ENCODE peak calls at places on chromosomes 2 and 18, in ten cellular contexts. K, L, D, T, C, Y, I, J, V and H are unnamed samples.

GRCh38 chr2:105325389-105325963 is 4.1 kb downstream of the TGFBRAP1 start:
- DNase-seq in K (peak), L (no peak), D (no peak), T (no peak), C (no peak), Y (no peak), I (no peak), J (no peak), V (peak), H (no peak)

GRCh38 chr2:109352898-109353689 is 224.1 kb downstream of the SH3RF3 start:
- DNase-seq in K (no peak), L (no peak), D (no peak), T (no peak), C (no peak), Y (no peak), I (no peak), J (no peak), V (no peak), H (no peak)

GRCh38 chr2:158006961-158007664 is 94.6 kb upstream of the UPP2 start:
- DNase-seq in K (peak), L (no peak), D (no peak), T (no peak), C (no peak), Y (no peak), I (no peak), J (no peak), V (no peak), H (no peak)

GRCh38 chr2:160207804-160208661 is 8.0 kb upstream of the ITGB6 start:
- DNase-seq in K (peak), L (peak), D (peak), T (peak), C (peak), Y (peak), I (peak), J (no peak), V (peak), H (no peak)

GRCh38 chr2:112705576-112705975 is 15.2 kb upstream of the NT5DC4 start:
- DNase-seq in K (no peak), L (no peak), D (no peak), T (no peak), C (no peak), Y (no peak), I (no peak), J (no peak), V (no peak), H (no peak)

GRCh38 chr2:85775406-85776381 is 21.9 kb downstream of the ATOH8 start:
- DNase-seq in K (no peak), L (no peak), D (no peak), T (no peak), C (no peak), Y (no peak), I (no peak), J (no peak), V (no peak), H (no peak)

GRCh38 chr2:40451926-40452605 is at the start of gene SLC8A1:
- DNase-seq in K (peak), L (peak), D (peak), T (no peak), C (no peak), Y (no peak), I (peak), J (no peak), V (peak), H (no peak)

GRCh38 chr18:36509646-36510197 is 212.2 kb downstream of the FHOD3 start:
- DNase-seq in K (no peak), L (no peak), D (no peak), T (no peak), C (no peak), Y (no peak), I (no peak), J (no peak), V (no peak), H (no peak)

GRCh38 chr18:5513947-5514346 is 29.9 kb downstream of the EPB41L3 start:
- DNase-seq in K (no peak), L (no peak), D (no peak), T (no peak), C (no peak), Y (no peak), I (no peak), J (no peak), V (peak), H (no peak)

GRCh38 chr2:86566158-86566827 is 3.0 kb upstream of the CHMP3 start:
- DNase-seq in K (no peak), L (no peak), D (no peak), T (no peak), C (no peak), Y (no peak), I (no peak), J (no peak), V (no peak), H (no peak)

GRCh38 chr2:44247924-44248323 is 27.4 kb upstream of the SLC3A1 start:
- DNase-seq in K (peak), L (no peak), D (no peak), T (no peak), C (no peak), Y (no peak), I (no peak), J (no peak), V (no peak), H (no peak)

GRCh38 chr2:100957971-100958653 is 44.0 kb upstream of the RPL31 start:
- DNase-seq in K (no peak), L (no peak), D (peak), T (peak), C (peak), Y (no peak), I (no peak), J (no peak), V (peak), H (no peak)

GRCh38 chr2:111121028-111121872 is 536 bp downstream of the BCL2L11 start:
- DNase-seq in K (peak), L (no peak), D (peak), T (peak), C (peak), Y (peak), I (peak), J (peak), V (peak), H (peak)

GRCh38 chr2:52594036-52594435 is 1173.6 kb upstream of the CHAC2 start:
- DNase-seq in K (peak), L (no peak), D (no peak), T (no peak), C (no peak), Y (no peak), I (no peak), J (no peak), V (peak), H (no peak)

GRCh38 chr18:64165906-64166305 is 17.0 kb upstream of the LINC00305 start:
- DNase-seq in K (no peak), L (no peak), D (no peak), T (no peak), C (no peak), Y (no peak), I (no peak), J (no peak), V (no peak), H (no peak)

GRCh38 chr2:33467413-33467812 is 9.0 kb upstream of the RASGRP3 start:
- DNase-seq in K (no peak), L (no peak), D (no peak), T (no peak), C (no peak), Y (no peak), I (no peak), J (no peak), V (peak), H (no peak)

GRCh38 chr18:10261315-10262276 is 192.8 kb upstream of the APCDD1 start:
- DNase-seq in K (no peak), L (no peak), D (no peak), T (no peak), C (no peak), Y (no peak), I (no peak), J (no peak), V (no peak), H (no peak)

GRCh38 chr2:147483911-147484310 is 360.9 kb upstream of the ACVR2A start:
- DNase-seq in K (no peak), L (no peak), D (no peak), T (no peak), C (no peak), Y (no peak), I (no peak), J (no peak), V (no peak), H (no peak)

GRCh38 chr18:12376034-12376717 is 851 bp downstream of the AFG3L2 start:
- DNase-seq in K (peak), L (no peak), D (peak), T (no peak), C (peak), Y (peak), I (peak), J (peak), V (no peak), H (no peak)

GRCh38 chr2:204885747-204886146 is 340.5 kb downstream of the PARD3B start:
- DNase-seq in K (peak), L (no peak), D (no peak), T (no peak), C (no peak), Y (no peak), I (no peak), J (no peak), V (no peak), H (no peak)

GRCh38 chr2:96806468-96807126 is 9.5 kb upstream of the CNNM3 start:
- DNase-seq in K (no peak), L (no peak), D (no peak), T (no peak), C (no peak), Y (peak), I (peak), J (peak), V (no peak), H (peak)

GRCh38 chr2:222722327-222722946 is 51.0 kb downstream of the MOGAT1 start:
- DNase-seq in K (no peak), L (no peak), D (no peak), T (no peak), C (no peak), Y (no peak), I (no peak), J (no peak), V (peak), H (no peak)

DNA sequence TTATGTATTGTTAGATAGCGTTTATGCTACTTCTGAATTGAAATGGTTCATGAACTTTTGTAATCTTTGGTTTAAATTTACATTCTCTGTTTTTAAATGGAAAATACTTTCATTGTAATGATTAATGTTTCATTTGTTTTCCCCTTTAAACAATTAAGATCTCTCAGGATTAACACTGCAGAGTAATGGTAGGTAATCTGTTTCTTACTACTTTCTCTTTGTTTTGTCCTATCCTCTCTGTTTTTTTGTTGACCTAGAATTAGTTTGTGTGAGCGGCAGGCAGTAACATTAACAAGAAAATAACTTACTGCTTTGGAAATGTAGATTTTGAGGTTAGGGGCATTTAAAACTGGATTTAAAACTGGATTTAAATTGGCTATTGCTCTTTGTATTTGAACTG is 19.1 kb downstream of the SMAD4 start:
- DNase-seq in K (no peak), L (no peak), D (no peak), T (no peak), C (no peak), Y (no peak), I (no peak), J (no peak), V (no peak), H (no peak)
- H3K4me3 ChIP-seq in K (no peak), L (no peak), D (no peak), T (no peak), C (no peak), Y (no peak), I (no peak), J (no peak), V (no peak), H (no peak)

GRCh38 chr2:210540471-210541257 is 15.7 kb upstream of the CPS1 start:
- DNase-seq in K (no peak), L (no peak), D (no peak), T (no peak), C (no peak), Y (no peak), I (no peak), J (no peak), V (peak), H (no peak)

GRCh38 chr2:210539035-210539434 is 17.4 kb upstream of the CPS1 start:
- DNase-seq in K (no peak), L (no peak), D (no peak), T (no peak), C (no peak), Y (no peak), I (no peak), J (no peak), V (no peak), H (no peak)

GRCh38 chr2:210544191-210544590 is 12.2 kb upstream of the CPS1 start:
- DNase-seq in K (no peak), L (no peak), D (no peak), T (no peak), C (no peak), Y (no peak), I (no peak), J (no peak), V (no peak), H (no peak)

GRCh38 chr2:210539578-210540416 is 16.6 kb upstream of the CPS1 start:
- DNase-seq in K (no peak), L (no peak), D (no peak), T (no peak), C (no peak), Y (no peak), I (no peak), J (no peak), V (no peak), H (no peak)

GRCh38 chr2:210541280-210541902 is 15.0 kb upstream of the CPS1 start:
- DNase-seq in K (no peak), L (no peak), D (peak), T (no peak), C (no peak), Y (no peak), I (no peak), J (no peak), V (peak), H (no peak)
- H3K4me3 ChIP-seq in K (no peak), L (no peak), D (no peak), T (no peak), C (no peak), Y (no peak), I (no peak), J (no peak), V (no peak), H (no peak)

GRCh38 chr2:239118675-239119211 is 270.9 kb downstream of the TWIST2 start:
- DNase-seq in K (no peak), L (no peak), D (no peak), T (no peak), C (no peak), Y (no peak), I (no peak), J (no peak), V (no peak), H (no peak)
- H3K4me3 ChIP-seq in K (no peak), L (no peak), D (no peak), T (no peak), C (no peak), Y (no peak), I (no peak), J (no peak), V (no peak), H (no peak)

DNA sequence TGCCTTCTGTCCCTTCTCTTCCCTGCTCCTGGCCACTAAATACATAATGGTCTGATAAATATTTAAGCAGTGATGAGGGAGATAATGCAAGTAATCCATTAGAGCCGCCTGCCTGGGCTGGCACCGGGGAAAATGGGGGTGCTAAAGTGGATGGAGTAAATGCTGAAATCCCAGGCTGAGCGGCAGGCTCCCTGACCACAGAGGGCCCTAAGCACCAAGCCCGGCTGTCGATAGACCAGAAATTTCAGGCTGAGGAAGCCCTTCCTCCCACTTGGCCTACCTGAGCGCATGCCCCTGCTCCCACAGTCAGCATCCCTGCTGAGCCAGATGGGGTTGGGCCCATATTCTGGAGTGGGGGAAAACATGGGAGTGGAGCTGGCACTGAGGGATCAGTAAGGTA is 197.5 kb upstream of the SKOR2 start:
- DNase-seq in K (no peak), L (no peak), D (no peak), T (no peak), C (no peak), Y (no peak), I (no peak), J (no peak), V (no peak), H (no peak)
- H3K4me3 ChIP-seq in K (no peak), L (no peak), D (no peak), T (no peak), C (no peak), Y (no peak), I (no peak), J (no peak), V (no peak), H (no peak)

DNA sequence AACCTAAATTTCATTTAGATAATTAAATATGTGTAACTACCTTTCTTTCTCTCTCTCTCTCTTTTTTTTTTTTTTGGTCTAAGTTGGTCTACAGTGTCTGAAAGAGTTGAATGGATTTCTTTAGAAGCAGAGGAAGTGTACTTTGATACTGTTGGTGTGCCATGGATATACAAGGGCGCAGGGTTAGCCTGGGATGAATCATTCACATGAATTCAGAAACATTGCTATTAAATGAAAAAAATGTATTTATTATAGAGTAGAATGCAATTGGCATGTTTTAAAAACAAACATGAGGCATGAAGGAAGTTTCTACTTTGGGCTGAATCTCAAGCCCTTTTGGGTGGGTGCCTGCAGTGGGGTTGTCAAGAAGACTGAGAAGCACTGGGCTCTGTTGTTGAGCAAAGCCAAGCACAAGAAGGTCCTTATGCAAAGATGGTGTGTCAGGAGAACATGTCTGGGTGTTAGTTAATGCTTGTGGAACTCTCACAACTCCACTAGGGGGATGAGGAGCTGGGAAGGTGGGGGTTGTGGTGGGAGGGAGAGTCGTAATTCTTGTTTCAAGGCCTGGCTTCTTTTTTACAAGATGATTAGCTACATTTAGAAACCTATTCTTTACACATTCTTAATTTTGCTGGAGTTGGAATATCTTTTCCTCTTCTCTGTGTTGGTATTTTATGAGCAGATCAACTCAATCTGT is 57.9 kb downstream of the LYPD6 start:
- DNase-seq in K (peak), L (no peak), D (no peak), T (no peak), C (no peak), Y (no peak), I (no peak), J (no peak), V (peak), H (no peak)
- H3K4me3 ChIP-seq in K (no peak), L (no peak), D (no peak), T (no peak), C (no peak), Y (no peak), I (no peak), J (no peak), V (no peak), H (no peak)

DNA sequence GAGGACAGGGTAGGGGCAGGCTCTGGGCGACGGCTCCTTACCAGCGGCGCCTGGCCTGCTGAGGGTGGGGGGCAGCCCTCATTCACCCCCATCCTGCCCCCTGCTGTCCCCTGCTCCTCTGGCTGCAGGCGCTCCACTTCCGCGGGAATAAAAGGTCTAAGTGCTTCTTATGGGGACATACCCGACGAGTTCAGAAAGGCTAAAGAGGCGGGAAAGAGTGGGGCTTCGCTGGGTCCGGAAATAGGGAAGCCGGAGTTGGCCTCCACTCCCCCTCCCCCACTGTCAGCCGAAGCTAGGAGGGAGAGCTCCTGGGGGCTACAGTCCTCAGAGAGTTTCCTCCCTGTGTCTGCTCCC is 7.1 kb downstream of the GAD1 start:
- DNase-seq in K (no peak), L (no peak), D (no peak), T (no peak), C (no peak), Y (no peak), I (no peak), J (no peak), V (no peak), H (no peak)
- H3K4me3 ChIP-seq in K (peak), L (no peak), D (no peak), T (peak), C (peak), Y (no peak), I (no peak), J (no peak), V (no peak), H (no peak)

GRCh38 chr18:33826151-33826550 is 248.1 kb downstream of the ASXL3 start:
- DNase-seq in K (no peak), L (no peak), D (no peak), T (no peak), C (no peak), Y (no peak), I (no peak), J (no peak), V (no peak), H (no peak)

GRCh38 chr18:33818145-33818544 is 240.1 kb downstream of the ASXL3 start:
- DNase-seq in K (no peak), L (no peak), D (no peak), T (no peak), C (no peak), Y (no peak), I (no peak), J (no peak), V (no peak), H (no peak)

GRCh38 chr18:33821503-33821902 is 243.5 kb downstream of the ASXL3 start:
- DNase-seq in K (no peak), L (no peak), D (no peak), T (no peak), C (no peak), Y (no peak), I (no peak), J (no peak), V (peak), H (no peak)

GRCh38 chr18:33817096-33817495 is 239.1 kb downstream of the ASXL3 start:
- DNase-seq in K (no peak), L (no peak), D (no peak), T (no peak), C (no peak), Y (no peak), I (no peak), J (no peak), V (no peak), H (no peak)

GRCh38 chr18:33820517-33821368 is 242.7 kb downstream of the ASXL3 start:
- DNase-seq in K (peak), L (no peak), D (no peak), T (no peak), C (no peak), Y (peak), I (peak), J (no peak), V (peak), H (no peak)
- H3K4me3 ChIP-seq in K (peak), L (no peak), D (no peak), T (no peak), C (no peak), Y (peak), I (peak), J (no peak), V (peak), H (no peak)

GRCh38 chr2:217981084-217981730 is 21.6 kb downstream of the TNS1 start:
- DNase-seq in K (no peak), L (no peak), D (no peak), T (peak), C (no peak), Y (no peak), I (peak), J (no peak), V (no peak), H (no peak)

GRCh38 chr2:217986256-217986961 is 16.4 kb downstream of the TNS1 start:
- DNase-seq in K (no peak), L (no peak), D (no peak), T (peak), C (no peak), Y (peak), I (peak), J (no peak), V (no peak), H (no peak)

GRCh38 chr2:217980591-217980990 is 22.2 kb downstream of the TNS1 start:
- DNase-seq in K (no peak), L (no peak), D (no peak), T (peak), C (no peak), Y (no peak), I (peak), J (no peak), V (no peak), H (no peak)

GRCh38 chr2:217980036-217980435 is 22.8 kb downstream of the TNS1 start:
- DNase-seq in K (no peak), L (no peak), D (peak), T (peak), C (no peak), Y (no peak), I (peak), J (no peak), V (peak), H (no peak)

GRCh38 chr2:217983276-217984233 is 19.2 kb downstream of the TNS1 start:
- DNase-seq in K (no peak), L (no peak), D (no peak), T (no peak), C (no peak), Y (no peak), I (peak), J (no peak), V (no peak), H (no peak)
- H3K4me3 ChIP-seq in K (no peak), L (no peak), D (no peak), T (no peak), C (no peak), Y (no peak), I (no peak), J (no peak), V (no peak), H (no peak)